ENCODE peak calls at places on chromosomes 16 and 17, in five cellular contexts. U, E, L, A and D are unnamed samples.

GRCh38 chr16:22235839-22236745 is 30.0 kb downstream of the EEF2K start:
- DNase-seq in E (no peak), L (no peak), A (no peak), U (no peak), D (no peak)

GRCh38 chr16:71358464-71359031 is at the start of gene CALB2:
- DNase-seq in E (peak), U (peak), L (peak), A (peak), D (peak)

GRCh38 chr16:27238591-27238990 is 30.0 kb downstream of the NSMCE1 start:
- DNase-seq in A (no peak), U (no peak), L (no peak), E (no peak), D (no peak)

GRCh38 chr16:67001159-67001486 is 12.7 kb downstream of the CES4A start:
- DNase-seq in E (no peak), L (no peak), A (no peak), U (no peak), D (no peak)

GRCh38 chr16:4306439-4307214 is 9.2 kb upstream of the GLIS2 start:
- DNase-seq in A (no peak), U (no peak), L (no peak), E (peak), D (peak)

GRCh38 chr16:57540906-57541753 is 1.3 kb upstream of the ADGRG5 start:
- DNase-seq in A (no peak), E (no peak), U (no peak), L (no peak), D (no peak)

GRCh38 chr16:85593503-85594195 is 19.5 kb upstream of the GSE1 start:
- DNase-seq in A (no peak), L (no peak), E (no peak), U (no peak), D (no peak)

GRCh38 chr16:57867000-57867561 is 64.8 kb upstream of the KIFC3 start:
- DNase-seq in U (no peak), A (no peak), E (no peak), L (no peak), D (no peak)

GRCh38 chr17:66373944-66374817 is 71.8 kb downstream of the PRKCA start:
- DNase-seq in L (peak), U (no peak), E (peak), A (no peak), D (no peak)

GRCh38 chr17:77098884-77099545 is 41.8 kb upstream of the SEC14L1 start:
- DNase-seq in A (peak), U (no peak), L (no peak), E (no peak), D (no peak)

GRCh38 chr17:17416007-17416399 is 60.8 kb upstream of the MED9 start:
- DNase-seq in U (no peak), E (no peak), A (peak), L (peak), D (no peak)

GRCh38 chr17:65185060-65185459 is 47.9 kb downstream of the RGS9 start:
- DNase-seq in L (no peak), E (no peak), A (no peak), U (no peak), D (no peak)

GRCh38 chr17:65401581-65401980 is 159.9 kb downstream of the AXIN2 start:
- DNase-seq in L (no peak), U (no peak), A (no peak), E (no peak), D (no peak)

GRCh38 chr17:55144518-55144917 is 120.2 kb upstream of the HLF start:
- DNase-seq in E (no peak), L (no peak), U (no peak), A (no peak), D (no peak)

GRCh38 chr16:19515765-19516164 is 6.1 kb downstream of the GDE1 start:
- DNase-seq in L (no peak), U (no peak), E (no peak), A (no peak), D (no peak)